ENCODE peak calls at places on chromosomes 12 and 14, in four cellular contexts. N, C, Q and X are unnamed samples.

GRCh38 chr12:72790273-72790672 is 518.1 kb downstream of the TRHDE start:
- DNase-seq in N (no peak), C (no peak), Q (no peak), X (no peak)

GRCh38 chr12:16524378-16524777 is 81.6 kb downstream of the LMO3 start:
- DNase-seq in N (no peak), C (no peak), Q (no peak), X (no peak)

GRCh38 chr14:89221109-89221508 is 195.9 kb downstream of the FOXN3 start:
- DNase-seq in N (no peak), C (no peak), Q (no peak), X (no peak)

GRCh38 chr12:96094201-96094600 is 58.8 kb upstream of the LTA4H start:
- DNase-seq in N (peak), C (no peak), Q (no peak), X (no peak)

GRCh38 chr12:85130631-85131030 is 94.5 kb downstream of the LRRIQ1 start:
- DNase-seq in N (no peak), C (no peak), Q (no peak), X (no peak)

GRCh38 chr14:96911499-96912130 is 114.4 kb downstream of the VRK1 start:
- DNase-seq in N (no peak), C (no peak), Q (no peak), X (no peak)

GRCh38 chr14:99472937-99473336 is 7.7 kb downstream of the SETD3 start:
- DNase-seq in N (no peak), C (no peak), Q (no peak), X (no peak)

GRCh38 chr12:131220007-131220685 is 266.4 kb downstream of the ADGRD1 start:
- DNase-seq in N (no peak), C (no peak), Q (no peak), X (no peak)

GRCh38 chr12:106342397-106343212 is 14.9 kb upstream of the POLR3B start:
- DNase-seq in N (no peak), C (peak), Q (no peak), X (no peak)

GRCh38 chr12:27970391-27970980 is 2.0 kb downstream of the PTHLH start:
- DNase-seq in N (no peak), C (no peak), Q (no peak), X (peak)

GRCh38 chr14:69632154-69632553 is 20.8 kb downstream of the SUSD6 start:
- DNase-seq in N (no peak), C (no peak), Q (no peak), X (no peak)

GRCh38 chr12:57201631-57202030 is 15.0 kb upstream of the NXPH4 start:
- DNase-seq in N (no peak), C (no peak), Q (no peak), X (no peak)

GRCh38 chr12:6323340-6323994 is 13.0 kb downstream of the PLEKHG6 start:
- DNase-seq in N (peak), C (peak), Q (no peak), X (no peak)

GRCh38 chr12:89918172-89918880 is 209.7 kb upstream of the ATP2B1 start:
- DNase-seq in N (no peak), C (no peak), Q (no peak), X (no peak)

GRCh38 chr14:24721772-24722171 is 87.8 kb upstream of the GZMB start:
- DNase-seq in N (no peak), C (no peak), Q (no peak), X (no peak)

GRCh38 chr14:20630340-20631022 is 11.0 kb downstream of the OR6S1 start:
- DNase-seq in N (no peak), C (peak), Q (no peak), X (no peak)

GRCh38 chr12:110179291-110179690 is 55.1 kb downstream of the IFT81 start:
- DNase-seq in N (no peak), C (no peak), Q (no peak), X (no peak)

GRCh38 chr14:65045691-65046090 is 56.6 kb downstream of the MAX start:
- DNase-seq in N (no peak), C (no peak), Q (no peak), X (no peak)

GRCh38 chr12:101256271-101256670 is 23.6 kb upstream of the UTP20 start:
- DNase-seq in N (no peak), C (no peak), Q (no peak), X (no peak)

GRCh38 chr14:21248739-21249411 is 20.4 kb downstream of the HNRNPC start:
- DNase-seq in N (no peak), C (no peak), Q (no peak), X (no peak)

GRCh38 chr12:3931206-3931605 is 58.0 kb upstream of the PARP11 start:
- DNase-seq in N (no peak), C (no peak), Q (no peak), X (no peak)

GRCh38 chr14:68626386-68626785 is 166.5 kb downstream of the ZFP36L1 start:
- DNase-seq in N (no peak), C (no peak), Q (no peak), X (no peak)

GRCh38 chr12:33323823-33324222 is 115.8 kb downstream of the SYT10 start:
- DNase-seq in N (no peak), C (no peak), Q (no peak), X (no peak)

GRCh38 chr12:40733871-40734270 is 41.6 kb downstream of the CNTN1 start:
- DNase-seq in N (no peak), C (no peak), Q (no peak), X (no peak)

GRCh38 chr14:96297000-96297399 is 41.0 kb downstream of the BDKRB1 start:
- DNase-seq in N (no peak), C (peak), Q (no peak), X (no peak)

GRCh38 chr12:95418142-95418541 is 55.8 kb upstream of the METAP2 start:
- DNase-seq in N (no peak), C (no peak), Q (no peak), X (no peak)

GRCh38 chr12:122895757-122896636 is at the start of gene VPS37B:
- DNase-seq in N (no peak), C (peak), Q (peak), X (peak)

GRCh38 chr12:75960086-75960910 is 71.3 kb downstream of the PHLDA1 start:
- DNase-seq in N (no peak), C (peak), Q (no peak), X (no peak)

GRCh38 chr12:40013847-40014246 is 92.0 kb downstream of the SLC2A13 start:
- DNase-seq in N (no peak), C (no peak), Q (no peak), X (no peak)

GRCh38 chr12:93802293-93802692 is 125.1 kb downstream of the CRADD start:
- DNase-seq in N (no peak), C (no peak), Q (no peak), X (no peak)
- TF ChIP-seq POLR2AphosphoS5 in N (no peak), C (no peak), Q (no peak), X (no peak)

DNA sequence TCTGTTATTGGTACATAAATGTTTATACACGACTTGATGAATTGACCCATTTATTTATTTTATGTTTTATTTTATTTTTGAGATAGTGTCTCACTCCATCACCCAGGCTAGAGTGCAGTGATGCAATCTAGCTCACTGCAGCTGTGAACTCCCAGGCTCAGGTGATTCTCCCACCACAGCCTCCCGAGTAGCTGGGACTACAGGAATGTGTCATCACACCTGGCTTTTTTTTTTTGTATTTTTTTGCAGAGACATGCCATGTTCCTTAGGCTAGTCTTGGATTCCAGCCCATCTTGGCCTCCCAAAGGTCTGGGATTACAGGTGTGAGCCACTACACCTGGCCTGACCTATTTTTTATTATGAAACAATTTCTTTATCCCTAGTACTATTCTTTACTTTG is 355.0 kb upstream of the PRICKLE1 start:
- DNase-seq in N (no peak), C (no peak), Q (no peak), X (no peak)
- TF ChIP-seq TAF1 in N (no peak), C (no peak), Q (no peak), X (no peak)

GRCh38 chr12:12725956-12726542 is 8.9 kb downstream of the CDKN1B start:
- DNase-seq in N (no peak), C (no peak), Q (no peak), X (no peak)
- TF ChIP-seq POLR2AphosphoS5 in N (no peak), C (no peak), Q (no peak), X (peak)

DNA sequence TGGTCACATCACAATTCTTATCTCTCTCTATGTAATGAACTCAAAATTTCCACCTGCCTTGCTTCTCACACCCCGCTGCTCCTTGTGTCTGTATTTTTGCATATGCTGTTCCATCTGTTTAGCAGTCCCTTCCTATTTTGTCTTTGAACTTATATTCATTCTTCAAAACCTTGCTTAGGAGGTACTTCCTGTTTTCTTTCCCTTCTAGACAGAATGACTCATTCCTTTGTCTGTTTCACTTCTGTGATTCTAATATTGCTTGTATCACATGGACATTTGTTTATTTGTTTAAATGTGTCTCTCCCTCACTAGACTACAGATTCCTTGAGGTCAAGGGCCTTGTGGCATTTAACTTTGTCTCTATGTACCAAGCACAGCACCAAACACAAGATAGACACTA is 424.2 kb downstream of the ETNK1 start:
- DNase-seq in N (no peak), C (no peak), Q (no peak), X (no peak)
- TF ChIP-seq TAF1 in N (no peak), C (no peak), Q (no peak), X (no peak)

GRCh38 chr14:105489607-105490317 is 1.3 kb upstream of the TEDC1 start:
- DNase-seq in N (no peak), C (peak), Q (peak), X (peak)
- TF ChIP-seq POLR2AphosphoS5 in N (no peak), C (no peak), Q (no peak), X (no peak)

DNA sequence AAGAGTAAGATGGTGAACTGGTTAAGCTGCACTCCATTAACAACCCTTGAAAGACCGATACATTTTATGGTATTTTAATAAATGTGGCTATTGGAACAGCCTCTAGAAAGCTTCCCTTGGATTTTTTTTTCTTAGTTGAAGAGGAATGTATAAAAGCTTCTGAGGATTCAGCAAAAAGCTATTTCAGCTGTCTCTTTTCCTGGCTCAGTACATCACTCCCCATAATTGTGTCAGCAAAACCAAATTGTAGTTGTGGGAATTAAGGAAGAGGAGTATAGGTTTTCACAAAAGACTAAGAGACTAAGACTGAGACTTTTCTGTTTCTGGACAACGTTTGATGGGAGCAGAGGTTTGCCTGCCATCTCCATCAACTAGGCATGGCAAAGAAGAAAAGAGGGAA is 106.5 kb downstream of the C12orf50 start:
- DNase-seq in N (no peak), C (no peak), Q (no peak), X (no peak)
- TF ChIP-seq TAF1 in N (no peak), C (no peak), Q (no peak), X (no peak)

GRCh38 chr14:23561873-23562821 is 5.4 kb downstream of the AP1G2 start:
- DNase-seq in N (no peak), C (no peak), Q (no peak), X (no peak)
- TF ChIP-seq POLR2AphosphoS5 in N (no peak), C (no peak), Q (no peak), X (no peak)

GRCh38 chr12:113322353-113322752 is 12.6 kb downstream of the SLC8B1 start:
- DNase-seq in N (no peak), C (no peak), Q (no peak), X (no peak)
- TF ChIP-seq TAF1 in N (no peak), C (no peak), Q (no peak), X (no peak)

GRCh38 chr12:132593071-132593470 is 17.3 kb downstream of the LRCOL1 start:
- DNase-seq in N (no peak), C (no peak), Q (no peak), X (no peak)

GRCh38 chr12:132595183-132595582 is 15.2 kb downstream of the LRCOL1 start:
- DNase-seq in N (no peak), C (no peak), Q (no peak), X (no peak)

GRCh38 chr12:132593521-132593920 is 16.9 kb downstream of the LRCOL1 start:
- DNase-seq in N (no peak), C (no peak), Q (no peak), X (no peak)

GRCh38 chr12:132592261-132592970 is 18.0 kb downstream of the LRCOL1 start:
- DNase-seq in N (no peak), C (no peak), Q (no peak), X (no peak)

DNA sequence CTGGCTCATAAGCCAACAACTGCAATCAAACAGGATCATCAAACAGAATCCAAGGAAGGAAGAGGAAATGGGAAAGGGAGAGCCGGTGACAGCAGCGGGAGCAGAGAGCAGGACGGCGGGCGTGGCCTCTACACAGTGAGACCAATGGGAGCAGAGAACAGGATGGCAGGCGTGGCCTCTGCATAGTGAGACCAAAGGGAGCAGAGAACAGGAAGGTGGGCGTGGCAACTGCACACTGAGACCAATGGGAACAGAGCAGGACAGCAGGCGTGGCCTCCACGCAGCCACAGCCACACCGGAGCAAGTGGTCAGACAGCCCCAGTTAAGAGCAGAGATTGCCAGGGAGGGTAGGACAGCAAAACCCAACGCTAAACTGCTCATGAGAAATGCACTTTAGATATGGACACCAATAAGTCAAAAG is 16.4 kb downstream of the LRCOL1 start:
- DNase-seq in N (no peak), C (peak), Q (no peak), X (no peak)
- TF ChIP-seq POLR2AphosphoS5 in N (no peak), C (no peak), Q (no peak), X (no peak)